ENCODE peak calls at places on chromosomes 12 and 14, in five cellular contexts. One of them, this sample, is unnamed.
A peak's percentile ranks its signal among the peaks of the same experiment; 100 is the strongest.

GRCh38 chr14:31926123-31926522 is 151.0 kb upstream of the ARHGAP5 start:
- DNase-seq in astrocyte of the cerebellum: no peak
- DNase-seq in nephron progenitor cell: no peak
- DNase-seq in GM12865: peak; percentile 58
- DNase-seq in mucosa of descending colon: peak; percentile 27
- DNase-seq in this sample: no peak

GRCh38 chr14:93231129-93231979 is 24.3 kb downstream of the UBR7 start:
- DNase-seq in astrocyte of the cerebellum: no peak
- DNase-seq in nephron progenitor cell: no peak
- DNase-seq in GM12865: no peak
- DNase-seq in mucosa of descending colon: no peak
- DNase-seq in this sample: no peak

GRCh38 chr12:21828779-21829178 is 54.3 kb upstream of the KCNJ8 start:
- DNase-seq in astrocyte of the cerebellum: no peak
- DNase-seq in nephron progenitor cell: no peak
- DNase-seq in GM12865: no peak
- DNase-seq in mucosa of descending colon: no peak
- DNase-seq in this sample: no peak

GRCh38 chr12:28167981-28168485 is 22.2 kb upstream of the CCDC91 start:
- DNase-seq in astrocyte of the cerebellum: no peak
- DNase-seq in nephron progenitor cell: no peak
- DNase-seq in GM12865: no peak
- DNase-seq in mucosa of descending colon: no peak
- DNase-seq in this sample: no peak

GRCh38 chr12:115044073-115044472 is 360.1 kb upstream of the TBX3 start:
- DNase-seq in astrocyte of the cerebellum: no peak
- DNase-seq in nephron progenitor cell: no peak
- DNase-seq in GM12865: no peak
- DNase-seq in mucosa of descending colon: no peak
- DNase-seq in this sample: no peak

GRCh38 chr14:104984056-104984894 is 1.3 kb upstream of the CLBA1 start:
- DNase-seq in astrocyte of the cerebellum: no peak
- DNase-seq in nephron progenitor cell: no peak
- DNase-seq in GM12865: no peak
- DNase-seq in mucosa of descending colon: no peak
- DNase-seq in this sample: peak; percentile 42

GRCh38 chr14:22465201-22465835 is 123.7 kb downstream of the DAD1 start:
- DNase-seq in astrocyte of the cerebellum: no peak
- DNase-seq in nephron progenitor cell: no peak
- DNase-seq in GM12865: no peak
- DNase-seq in mucosa of descending colon: no peak
- DNase-seq in this sample: no peak

GRCh38 chr12:6540181-6540877 is 6.0 kb downstream of the GAPDH start:
- DNase-seq in astrocyte of the cerebellum: peak; percentile 59
- DNase-seq in nephron progenitor cell: peak; percentile 86
- DNase-seq in GM12865: peak; percentile 53
- DNase-seq in mucosa of descending colon: peak; percentile 96
- DNase-seq in this sample: peak; percentile 89

GRCh38 chr12:52191841-52192791 is at the start of gene KRT80:
- DNase-seq in astrocyte of the cerebellum: peak; percentile 97
- DNase-seq in nephron progenitor cell: no peak
- DNase-seq in GM12865: no peak
- DNase-seq in mucosa of descending colon: peak; percentile 77
- DNase-seq in this sample: peak; percentile 87

GRCh38 chr14:102506599-102506871 is 3.0 kb downstream of the ANKRD9 start:
- DNase-seq in astrocyte of the cerebellum: no peak
- DNase-seq in nephron progenitor cell: no peak
- DNase-seq in GM12865: no peak
- DNase-seq in mucosa of descending colon: no peak
- DNase-seq in this sample: no peak

GRCh38 chr14:50668852-50669194 is 717 bp upstream of the SAV1 start:
- DNase-seq in astrocyte of the cerebellum: no peak
- DNase-seq in nephron progenitor cell: no peak
- DNase-seq in GM12865: no peak
- DNase-seq in mucosa of descending colon: no peak
- DNase-seq in this sample: no peak
- TF ChIP-seq CTCF in astrocyte of the cerebellum: no peak
- TF ChIP-seq CTCF in nephron progenitor cell: no peak
- TF ChIP-seq CTCF in GM12865: no peak
- TF ChIP-seq CTCF in mucosa of descending colon: no peak
- TF ChIP-seq CTCF in this sample: no peak

DNA sequence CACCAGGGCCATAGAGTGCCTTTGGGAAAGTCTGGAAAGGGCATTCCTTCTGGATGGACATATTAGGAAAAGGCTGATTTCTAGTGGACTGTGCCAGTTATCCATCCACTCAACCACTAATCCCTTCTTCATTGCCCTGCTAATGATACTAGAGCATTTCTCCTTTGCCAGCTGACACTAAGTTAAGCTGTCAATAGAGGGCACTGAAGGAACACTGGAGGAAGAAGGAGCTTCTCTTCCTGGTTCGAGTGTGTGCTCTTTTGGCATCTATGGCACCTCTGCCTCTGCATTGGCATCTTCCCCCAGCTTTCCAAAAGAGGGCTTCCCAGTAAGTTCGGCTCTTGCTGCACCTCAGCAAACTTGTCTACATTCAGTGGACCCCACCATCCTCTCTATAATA is 165.4 kb downstream of the DERA start:
- DNase-seq in astrocyte of the cerebellum: no peak
- DNase-seq in nephron progenitor cell: peak; percentile 2
- DNase-seq in GM12865: peak; percentile 35
- DNase-seq in mucosa of descending colon: peak; percentile 31
- DNase-seq in this sample: no peak
- TF ChIP-seq CTCF in astrocyte of the cerebellum: peak; percentile 37
- TF ChIP-seq CTCF in nephron progenitor cell: peak; percentile 40
- TF ChIP-seq CTCF in GM12865: peak; percentile 42
- TF ChIP-seq CTCF in mucosa of descending colon: peak; percentile 26
- TF ChIP-seq CTCF in this sample: peak; percentile 40

DNA sequence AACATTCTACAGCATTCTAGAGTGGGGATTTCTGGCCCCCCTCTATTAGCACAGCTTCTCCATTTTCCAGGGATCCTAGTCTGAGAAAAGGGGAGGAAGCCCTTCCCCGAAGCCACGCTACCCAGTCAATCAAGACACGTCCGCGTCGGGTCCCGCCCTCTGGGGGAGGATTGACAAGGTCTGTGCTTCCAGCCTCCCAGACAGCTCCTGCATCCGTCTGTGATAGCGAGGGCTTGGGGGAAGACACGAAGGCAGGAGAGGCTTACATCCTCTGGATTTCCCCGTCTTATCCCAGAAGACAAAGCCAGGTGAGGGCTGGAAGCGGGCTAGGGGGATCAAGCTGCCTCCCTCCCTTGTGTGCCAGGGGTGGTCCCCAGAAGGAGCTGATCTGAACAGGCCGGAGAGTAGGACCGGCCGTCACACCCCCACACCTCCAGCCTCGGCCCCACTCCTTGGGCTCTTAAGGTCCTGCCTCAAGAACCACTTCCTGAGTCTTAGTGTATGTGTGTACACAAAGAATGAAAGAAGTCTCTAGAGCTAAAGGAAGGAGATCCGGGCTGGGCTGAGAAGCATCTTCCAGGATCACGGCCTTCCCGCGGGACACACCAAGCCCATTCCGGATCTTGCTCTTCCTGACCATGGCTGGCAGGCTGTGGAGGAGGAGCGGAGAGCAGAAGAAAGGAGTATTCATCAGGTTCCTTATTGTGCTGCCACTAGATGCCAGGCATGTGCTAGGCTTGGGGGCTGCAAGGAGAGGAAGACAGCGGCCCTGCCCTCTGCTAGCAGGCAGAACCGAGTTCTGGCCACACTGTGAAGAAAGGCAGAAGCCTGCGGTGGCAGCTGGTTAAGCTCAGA is 1.0 kb upstream of the CD63 start:
- DNase-seq in astrocyte of the cerebellum: peak; percentile 86
- DNase-seq in nephron progenitor cell: peak; percentile 78
- DNase-seq in GM12865: peak; percentile 80
- DNase-seq in mucosa of descending colon: peak; percentile 93
- DNase-seq in this sample: peak; percentile 94
- TF ChIP-seq CTCF in astrocyte of the cerebellum: no peak
- TF ChIP-seq CTCF in nephron progenitor cell: no peak
- TF ChIP-seq CTCF in GM12865: no peak
- TF ChIP-seq CTCF in mucosa of descending colon: no peak
- TF ChIP-seq CTCF in this sample: no peak

DNA sequence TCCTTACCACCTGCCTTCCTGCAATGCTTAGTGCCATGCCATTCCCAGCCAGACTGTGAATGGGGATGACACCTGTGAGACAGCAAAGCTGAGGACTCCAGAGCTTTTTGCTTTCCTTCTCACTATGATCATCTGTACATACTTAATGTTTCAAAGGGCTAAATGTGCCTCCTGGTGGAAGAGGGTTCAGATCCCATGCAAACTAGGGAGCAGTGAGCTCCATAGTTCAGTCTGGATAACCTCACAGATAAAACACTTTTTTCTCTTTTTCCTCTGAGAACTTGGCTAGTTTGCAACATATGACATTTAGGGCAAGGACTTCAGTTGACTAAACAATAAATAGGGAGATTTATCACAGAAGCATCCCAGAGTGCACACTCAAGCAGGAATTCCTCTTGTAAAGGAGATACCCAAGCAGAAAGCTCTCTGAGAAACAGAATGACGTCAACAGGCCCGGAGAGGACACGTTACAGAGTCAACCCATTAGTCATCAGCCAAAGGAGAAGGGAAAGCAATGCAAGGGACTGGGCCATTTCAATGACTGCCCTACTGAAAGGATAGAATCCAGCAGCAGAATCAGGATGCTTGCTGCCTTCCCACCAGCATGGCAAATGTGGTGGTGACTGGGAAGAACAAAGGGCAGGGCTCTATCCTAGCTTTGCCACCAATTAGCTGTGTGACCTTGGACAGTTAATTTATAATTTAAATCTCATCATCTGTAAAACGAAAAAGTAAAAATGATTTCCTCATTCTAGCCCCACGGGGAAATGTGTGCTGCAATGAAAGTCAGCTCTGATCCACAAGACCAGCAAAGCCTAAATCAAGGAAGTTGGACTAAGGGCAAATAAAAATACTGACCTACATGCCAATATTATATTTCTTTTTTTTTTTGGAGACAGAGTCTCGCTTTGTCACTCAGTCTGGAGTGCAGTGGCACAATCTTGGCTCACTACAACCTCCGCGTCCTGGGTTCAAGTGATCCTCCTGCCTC is 80.9 kb upstream of the ACTN1 start:
- DNase-seq in astrocyte of the cerebellum: peak; percentile 74
- DNase-seq in nephron progenitor cell: no peak
- DNase-seq in GM12865: no peak
- DNase-seq in mucosa of descending colon: no peak
- DNase-seq in this sample: no peak
- TF ChIP-seq CTCF in astrocyte of the cerebellum: no peak
- TF ChIP-seq CTCF in nephron progenitor cell: no peak
- TF ChIP-seq CTCF in GM12865: no peak
- TF ChIP-seq CTCF in mucosa of descending colon: no peak
- TF ChIP-seq CTCF in this sample: no peak

GRCh38 chr12:123122649-123123048 is 28.2 kb downstream of the PITPNM2 start:
- DNase-seq in astrocyte of the cerebellum: no peak
- DNase-seq in nephron progenitor cell: no peak
- DNase-seq in GM12865: no peak
- DNase-seq in mucosa of descending colon: no peak
- DNase-seq in this sample: no peak

GRCh38 chr12:123131291-123131831 is 19.5 kb downstream of the PITPNM2 start:
- DNase-seq in astrocyte of the cerebellum: no peak
- DNase-seq in nephron progenitor cell: no peak
- DNase-seq in GM12865: no peak
- DNase-seq in mucosa of descending colon: peak; percentile 61
- DNase-seq in this sample: no peak

GRCh38 chr12:123129651-123130050 is 21.2 kb downstream of the PITPNM2 start:
- DNase-seq in astrocyte of the cerebellum: no peak
- DNase-seq in nephron progenitor cell: no peak
- DNase-seq in GM12865: no peak
- DNase-seq in mucosa of descending colon: no peak
- DNase-seq in this sample: no peak

GRCh38 chr12:123121670-123122069 is 29.2 kb downstream of the PITPNM2 start:
- DNase-seq in astrocyte of the cerebellum: no peak
- DNase-seq in nephron progenitor cell: no peak
- DNase-seq in GM12865: no peak
- DNase-seq in mucosa of descending colon: no peak
- DNase-seq in this sample: no peak

GRCh38 chr12:123126294-123127144 is 24.4 kb downstream of the PITPNM2 start:
- DNase-seq in astrocyte of the cerebellum: peak; percentile 93
- DNase-seq in nephron progenitor cell: no peak
- DNase-seq in GM12865: no peak
- DNase-seq in mucosa of descending colon: peak; percentile 41
- DNase-seq in this sample: no peak
- TF ChIP-seq CTCF in astrocyte of the cerebellum: peak; percentile 61
- TF ChIP-seq CTCF in nephron progenitor cell: no peak
- TF ChIP-seq CTCF in GM12865: no peak
- TF ChIP-seq CTCF in mucosa of descending colon: no peak
- TF ChIP-seq CTCF in this sample: no peak

DNA sequence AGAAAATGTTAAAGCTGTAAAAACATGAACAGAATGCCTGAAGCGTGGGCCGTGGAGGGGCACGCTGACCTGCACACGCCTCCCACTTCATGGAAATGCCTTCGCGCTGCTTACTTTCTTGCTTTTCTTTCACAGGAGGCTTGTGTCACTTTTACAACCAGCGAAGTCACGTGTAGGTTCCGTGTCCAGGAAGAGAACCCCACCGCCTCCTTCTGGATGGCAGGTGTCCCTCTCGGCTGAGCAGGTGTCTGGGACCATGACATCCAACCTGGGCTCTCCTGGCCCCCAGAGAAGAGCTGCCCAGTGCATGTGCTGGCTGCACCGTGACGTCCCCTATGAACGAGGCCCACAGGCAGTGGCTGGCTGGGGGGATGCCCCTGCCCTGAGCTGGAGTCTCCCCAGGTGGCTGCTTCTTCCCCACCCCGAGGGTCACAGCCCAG is 345.0 kb upstream of the SFSWAP start:
- DNase-seq in astrocyte of the cerebellum: no peak
- DNase-seq in nephron progenitor cell: no peak
- DNase-seq in GM12865: no peak
- DNase-seq in mucosa of descending colon: no peak
- DNase-seq in this sample: peak; percentile 32
- TF ChIP-seq CTCF in astrocyte of the cerebellum: no peak
- TF ChIP-seq CTCF in nephron progenitor cell: no peak
- TF ChIP-seq CTCF in GM12865: no peak
- TF ChIP-seq CTCF in mucosa of descending colon: no peak
- TF ChIP-seq CTCF in this sample: no peak